ENCODE peak calls at places on chromosomes 4 and X, in four cellular contexts. R is Right ventricle myocardium superior, H is choroid plexus epithelial cell, F is T-helper 9 cell. O is an unnamed sample.

GRCh38 chr4:122450847-122451246 is 5.7 kb downstream of the IL2 start:
- DNase-seq in F (no peak), R (no peak), H (peak; percentile 48), O (no peak)

GRCh38 chrX:47182106-47182700 is 11.4 kb upstream of the UBA1 start:
- DNase-seq in R (no peak), F (no peak), H (no peak), O (no peak)

GRCh38 chr4:21605006-21605405 is 343.6 kb downstream of the KCNIP4 start:
- DNase-seq in F (no peak), H (no peak), R (no peak), O (no peak)

GRCh38 chrX:10617186-10617963 is 3.0 kb downstream of the MID1 start:
- DNase-seq in R (no peak), F (no peak), H (no peak), O (no peak)

GRCh38 chr4:27861802-27862201 is 1001.2 kb downstream of the STIM2 start:
- DNase-seq in F (no peak), R (no peak), H (peak; percentile 42), O (peak; percentile 44)

GRCh38 chrX:69429339-69430014 is 74.6 kb upstream of the NALF2 start:
- DNase-seq in H (no peak), F (no peak), R (peak; percentile 40), O (no peak)

GRCh38 chr4:182533948-182534347 is 290.7 kb downstream of the TENM3 start:
- DNase-seq in H (peak; percentile 68), R (no peak), F (no peak), O (peak; percentile 25)

GRCh38 chr4:4640692-4641091 is 98.8 kb upstream of the STX18 start:
- DNase-seq in R (no peak), H (no peak), F (no peak), O (no peak)

GRCh38 chr4:69717778-69718177 is 42.6 kb downstream of the SULT1B1 start:
- DNase-seq in R (no peak), F (no peak), H (no peak), O (no peak)

GRCh38 chr4:184401397-184402171 is 72.8 kb downstream of the IRF2 start:
- DNase-seq in H (no peak), R (no peak), F (no peak), O (no peak)

GRCh38 chr4:44415251-44415650 is 33.4 kb downstream of the KCTD8 start:
- DNase-seq in H (no peak), R (no peak), F (no peak), O (no peak)

GRCh38 chr4:119550857-119551532 is 77.6 kb downstream of the PDE5A start:
- DNase-seq in R (no peak), H (peak; percentile 82), F (no peak), O (peak; percentile 7)

GRCh38 chrX:8433296-8434094 is 31.1 kb upstream of the VCX3B start:
- DNase-seq in H (no peak), F (no peak), R (no peak), O (no peak)

GRCh38 chr4:164595751-164596150 is 158.2 kb upstream of the SMIM31 start:
- DNase-seq in R (no peak), F (no peak), H (no peak), O (no peak)

GRCh38 chr4:186557486-186557885 is 2.1 kb upstream of the MTNR1A start:
- DNase-seq in R (no peak), H (peak; percentile 43), F (no peak), O (peak; percentile 45)

GRCh38 chrX:3711331-3711917 is 2.0 kb downstream of the PRKX start:
- DNase-seq in H (no peak), R (peak; percentile 36), F (peak; percentile 14), O (no peak)

GRCh38 chr4:60945641-60946040 is 254.5 kb upstream of the ADGRL3 start:
- DNase-seq in F (no peak), H (peak; percentile 6), R (no peak), O (no peak)

GRCh38 chrX:41236629-41237028 is 97.3 kb upstream of the DDX3X start:
- DNase-seq in H (peak; percentile 15), F (no peak), R (no peak), O (no peak)

GRCh38 chr4:47814896-47815295 is 23.0 kb downstream of the CORIN start:
- DNase-seq in H (peak; percentile 62), R (no peak), F (no peak), O (peak; percentile 31)

GRCh38 chr4:103008875-103009729 is 10.4 kb downstream of the SLC9B1 start:
- DNase-seq in F (no peak), R (no peak), H (peak; percentile 92), O (peak; percentile 71)

GRCh38 chr4:13399257-13399656 is 84.9 kb downstream of the RAB28 start:
- DNase-seq in R (no peak), F (no peak), H (peak; percentile 66), O (peak; percentile 12)

GRCh38 chr4:6768539-6768905 is 14.0 kb upstream of the KIAA0232 start:
- DNase-seq in H (no peak), R (no peak), F (no peak), O (peak; percentile 65)

GRCh38 chrX:72245461-72246089 is 6.7 kb upstream of the ERCC6L start:
- DNase-seq in H (peak; percentile 69), R (peak; percentile 57), F (peak; percentile 27), O (peak; percentile 74)

GRCh38 chr4:176721459-176721858 is 71.3 kb downstream of the VEGFC start:
- DNase-seq in H (no peak), F (no peak), R (no peak), O (no peak)

GRCh38 chr4:174005422-174005821 is 278.0 kb downstream of the FBXO8 start:
- DNase-seq in H (no peak), R (no peak), F (no peak), O (no peak)

GRCh38 chr4:44447563-44448504 is 775 bp downstream of the KCTD8 start:
- DNase-seq in R (peak; percentile 50), F (no peak), H (peak; percentile 4), O (peak; percentile 19)

GRCh38 chrX:11792461-11793421 is 34.7 kb downstream of the MSL3 start:
- DNase-seq in H (no peak), R (no peak), F (peak; percentile 27), O (no peak)

GRCh38 chr4:127261476-127261875 is 371.3 kb upstream of the INTU start:
- DNase-seq in F (no peak), H (peak; percentile 12), R (no peak), O (no peak)

GRCh38 chr4:106650701-106651100 is 282.1 kb upstream of the GIMD1 start:
- DNase-seq in R (no peak), H (peak; percentile 6), F (no peak), O (no peak)